ENCODE peak calls at places on chromosome 10, in nine cellular contexts. H is OCI-LY7, P is GM23248, B is HCT116, E is PC-3, A is SK-N-SH, Z is Karpas-422, D is hepatocyte, S is GM23338. Y is an unnamed sample. For H3K9me2 and H4K20me1, the result is how much of the 10 kb centered on the place peaks cover.

GRCh38 chr10:119149723-119150122 is 15.8 kb downstream of the SFXN4 start:
- DNase-seq in H (no peak), P (no peak), B (no peak), E (no peak), A (peak), Z (peak), D (no peak), S (peak), Y (no peak)

GRCh38 chr10:60848126-60848525 is 69.8 kb downstream of the CDK1 start:
- DNase-seq in H (no peak), P (peak), B (no peak), E (peak), A (no peak), Z (no peak), D (peak), S (no peak), Y (no peak)

GRCh38 chr10:65231148-65231547 is 1694.7 kb upstream of the LRRTM3 start:
- DNase-seq in H (no peak), P (no peak), B (no peak), E (no peak), A (no peak), Z (no peak), D (no peak), S (peak), Y (no peak)

GRCh38 chr10:43252166-43252784 is 14.6 kb downstream of the RASGEF1A start:
- DNase-seq in H (no peak), P (no peak), B (no peak), E (no peak), A (no peak), Z (no peak), D (no peak), S (no peak), Y (no peak)

GRCh38 chr10:33335550-33335799 is 1.0 kb upstream of the NRP1 start:
- DNase-seq in H (no peak), P (peak), B (no peak), E (peak), A (no peak), Z (no peak), D (no peak), S (peak), Y (no peak)

GRCh38 chr10:12409613-12410012 is 60.3 kb downstream of the CAMK1D start:
- DNase-seq in H (no peak), P (no peak), B (no peak), E (no peak), A (no peak), Z (no peak), D (no peak), S (no peak), Y (no peak)

GRCh38 chr10:116272497-116273221 is at the start of gene GFRA1:
- DNase-seq in H (no peak), P (peak), B (no peak), E (no peak), A (peak), Z (no peak), D (peak), S (peak), Y (peak)

GRCh38 chr10:115141254-115141653 is 48.1 kb downstream of the ATRNL1 start:
- DNase-seq in H (no peak), P (peak), B (peak), E (no peak), A (peak), Z (peak), D (peak), S (peak), Y (peak)

GRCh38 chr10:16297652-16298051 is 139.2 kb upstream of the PTER start:
- DNase-seq in H (no peak), P (peak), B (no peak), E (peak), A (no peak), Z (no peak), D (no peak), S (no peak), Y (no peak)

GRCh38 chr10:17472481-17473227 is 18.3 kb upstream of the ST8SIA6 start:
- DNase-seq in H (no peak), P (no peak), B (no peak), E (no peak), A (no peak), Z (peak), D (no peak), S (peak), Y (no peak)

GRCh38 chr10:24205846-24206245 is 3.1 kb upstream of the KIAA1217 start:
- DNase-seq in H (no peak), P (peak), B (no peak), E (no peak), A (no peak), Z (no peak), D (no peak), S (no peak), Y (no peak)

GRCh38 chr10:120505866-120506265 is 48.8 kb downstream of the PLPP4 start:
- DNase-seq in H (no peak), P (peak), B (no peak), E (no peak), A (no peak), Z (no peak), D (no peak), S (no peak), Y (no peak)

GRCh38 chr10:2108496-2108895 is 371.2 kb upstream of the ADARB2 start:
- DNase-seq in H (no peak), P (no peak), B (no peak), E (no peak), A (no peak), Z (no peak), D (no peak), S (no peak), Y (no peak)

GRCh38 chr10:87862644-87863101 is 660 bp downstream of the KLLN start:
- DNase-seq in H (no peak), P (peak), B (no peak), E (peak), A (no peak), Z (no peak), D (no peak), S (no peak), Y (no peak)

GRCh38 chr10:97058521-97058920 is 127.2 kb downstream of the SLIT1 start:
- DNase-seq in H (no peak), P (no peak), B (no peak), E (no peak), A (no peak), Z (no peak), D (no peak), S (no peak), Y (no peak)

GRCh38 chr10:91635401-91636400 is 2.8 kb upstream of the PPP1R3C start:
- DNase-seq in H (peak), P (peak), B (peak), E (peak), A (peak), Z (peak), D (peak), S (peak), Y (peak)

GRCh38 chr10:5817322-5818047 is 4.3 kb upstream of the GDI2 start:
- DNase-seq in H (peak), P (no peak), B (no peak), E (no peak), A (no peak), Z (no peak), D (no peak), S (no peak), Y (no peak)

GRCh38 chr10:30058111-30058510 is 1.3 kb downstream of the JCAD start:
- DNase-seq in H (no peak), P (no peak), B (no peak), E (peak), A (no peak), Z (no peak), D (no peak), S (no peak), Y (no peak)

GRCh38 chr10:32104622-32105509 is 48.6 kb upstream of the KIF5B start:
- DNase-seq in H (no peak), P (peak), B (no peak), E (no peak), A (no peak), Z (no peak), D (no peak), S (no peak), Y (no peak)

DNA sequence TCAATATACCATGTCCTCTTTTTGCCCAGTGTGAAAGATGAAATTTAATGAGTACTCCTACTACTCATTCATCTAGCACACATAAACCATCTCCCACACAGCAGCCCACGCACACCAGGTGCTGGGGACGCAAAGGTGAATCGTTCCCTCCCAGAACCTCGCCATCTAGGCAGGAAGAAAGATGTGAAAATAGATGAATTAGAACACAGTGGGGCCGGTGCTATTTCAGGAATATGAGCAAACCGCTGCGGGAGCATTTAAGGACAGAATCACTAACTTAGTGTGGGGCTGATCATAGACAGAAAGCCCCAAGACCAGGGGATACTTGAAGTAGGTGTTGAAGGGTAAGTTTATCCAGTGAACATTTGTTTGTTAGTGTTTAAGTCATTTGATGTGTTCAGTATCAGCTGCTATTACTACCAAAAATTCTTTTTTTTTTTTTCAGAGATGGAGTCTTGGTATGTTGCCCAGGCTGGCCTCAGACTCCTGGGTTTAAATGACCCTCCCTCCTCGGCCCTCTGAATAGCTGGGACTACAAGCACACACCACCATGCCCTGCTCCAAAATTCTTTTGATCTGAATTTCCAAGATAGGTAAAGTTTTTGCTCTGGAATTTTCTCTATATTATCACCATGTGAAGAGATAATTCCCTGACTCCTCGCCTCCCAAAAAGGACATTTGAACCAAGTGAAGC is 48.8 kb downstream of the CPXM2 start:
- DNase-seq in H (no peak), P (no peak), B (no peak), E (no peak), A (no peak), Z (no peak), D (no peak), S (no peak), Y (no peak)
- H3K27ac ChIP-seq in H (no peak), P (no peak), B (no peak), E (no peak), A (no peak), Z (no peak), D (no peak), S (no peak), Y (no peak)

DNA sequence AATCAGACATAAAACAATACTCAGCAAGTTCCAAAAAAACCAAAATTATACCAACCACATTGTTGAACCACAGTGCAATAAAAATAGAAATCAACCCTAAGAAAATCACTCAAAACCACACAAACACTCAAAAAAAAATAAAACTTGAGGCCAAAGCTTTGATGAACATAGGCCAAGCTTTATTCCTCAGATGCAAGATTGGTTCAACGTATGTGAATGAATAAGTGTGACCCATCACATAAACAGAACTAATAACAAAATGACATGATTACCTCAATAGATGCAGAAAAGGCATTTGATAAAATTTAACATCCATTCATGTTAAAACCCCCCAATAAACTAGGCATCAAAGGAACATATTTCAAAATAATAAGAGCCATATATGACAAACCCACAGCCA is 506.1 kb upstream of the FZD8 start:
- DNase-seq in H (no peak), P (peak), B (no peak), E (peak), A (no peak), Z (no peak), D (no peak), S (no peak), Y (no peak)
- H3K9me2 ChIP-seq in H (under half), P (under half), B (under half), E (under half), A (under half), Z (under half), D (under half), S (under half), Y (under half)

GRCh38 chr10:74012480-74012879 is 14.6 kb downstream of the VCL start:
- DNase-seq in H (peak), P (no peak), B (no peak), E (no peak), A (no peak), Z (peak), D (no peak), S (no peak), Y (no peak)

GRCh38 chr10:74011762-74012161 is 13.8 kb downstream of the VCL start:
- DNase-seq in H (no peak), P (peak), B (no peak), E (peak), A (no peak), Z (peak), D (peak), S (no peak), Y (no peak)

GRCh38 chr10:74008212-74008731 is 10.4 kb downstream of the VCL start:
- DNase-seq in H (peak), P (peak), B (no peak), E (peak), A (peak), Z (peak), D (no peak), S (no peak), Y (peak)

GRCh38 chr10:74013004-74013403 is 15.1 kb downstream of the VCL start:
- DNase-seq in H (no peak), P (no peak), B (no peak), E (no peak), A (no peak), Z (no peak), D (no peak), S (no peak), Y (no peak)

DNA sequence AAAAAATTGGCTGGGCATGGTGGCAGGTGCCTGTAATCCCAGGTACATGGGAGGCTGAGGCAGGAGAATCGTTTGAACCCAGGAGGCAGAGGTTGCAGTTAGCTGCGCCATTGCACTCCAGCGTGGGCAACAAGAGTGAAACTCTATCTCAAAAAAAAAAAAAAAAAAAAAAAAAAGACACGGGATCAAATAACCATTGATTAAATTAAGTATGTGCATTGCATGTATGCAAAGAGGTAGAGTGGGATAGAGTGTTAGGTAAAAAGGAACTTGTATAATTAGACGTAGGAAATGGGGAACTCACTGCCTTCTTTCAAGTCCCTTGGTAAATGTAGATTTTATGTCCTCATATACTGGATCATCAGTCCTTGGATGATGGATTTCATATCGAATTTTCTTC is 13.1 kb downstream of the VCL start:
- DNase-seq in H (no peak), P (no peak), B (no peak), E (no peak), A (no peak), Z (peak), D (no peak), S (no peak), Y (no peak)
- H4K20me1 ChIP-seq in H (under half), P (under half), B (under half), E (half or more), A (half or more), Z (under half), D (half or more), S (half or more), Y (under half)

GRCh38 chr10:79490400-79491081 is 21.8 kb upstream of the EIF5AL1 start:
- DNase-seq in H (no peak), P (peak), B (no peak), E (peak), A (no peak), Z (no peak), D (peak), S (no peak), Y (no peak)

GRCh38 chr10:79491171-79491835 is 21.0 kb upstream of the EIF5AL1 start:
- DNase-seq in H (peak), P (no peak), B (no peak), E (peak), A (no peak), Z (peak), D (no peak), S (peak), Y (no peak)

GRCh38 chr10:79488303-79488702 is 24.0 kb upstream of the EIF5AL1 start:
- DNase-seq in H (no peak), P (peak), B (peak), E (peak), A (no peak), Z (no peak), D (peak), S (no peak), Y (no peak)

GRCh38 chr10:79487296-79488194 is 24.8 kb upstream of the EIF5AL1 start:
- DNase-seq in H (peak), P (peak), B (peak), E (peak), A (peak), Z (peak), D (peak), S (peak), Y (peak)

DNA sequence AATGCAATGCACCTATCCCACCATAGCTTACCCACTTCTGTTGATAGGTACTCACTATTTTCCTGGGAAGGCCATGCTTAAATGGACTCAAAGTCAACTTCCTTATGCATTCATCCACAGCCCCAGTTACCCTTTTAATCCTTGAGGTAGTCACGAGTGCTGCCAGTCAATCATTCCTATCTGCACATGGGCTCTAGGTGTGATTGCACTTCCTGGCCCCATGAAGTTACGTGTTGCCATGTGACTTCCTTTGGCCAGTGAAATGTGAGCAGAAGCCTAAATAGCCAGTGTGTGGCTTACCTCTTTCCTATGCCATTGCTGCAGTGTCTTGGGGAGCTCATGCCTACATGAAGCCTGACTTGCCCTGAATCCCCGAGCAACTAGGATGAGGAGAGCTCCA is 23.5 kb upstream of the EIF5AL1 start:
- DNase-seq in H (no peak), P (no peak), B (no peak), E (no peak), A (no peak), Z (peak), D (no peak), S (no peak), Y (no peak)
- H3K27ac ChIP-seq in H (no peak), P (peak), B (peak), E (no peak), A (peak), Z (no peak), D (peak), S (no peak), Y (no peak)